ENCODE peak calls at places on chromosomes 13 and 19, in five cellular contexts. C is CD8-positive, alpha-beta T cell; L is bronchial epithelial cell; X is endothelial cell; G is tibial artery. P is an unnamed sample.

GRCh38 chr19:46524272-46524671 is 28.6 kb upstream of the PNMA8B start:
- DNase-seq in L (no peak), C (no peak), X (no peak), G (no peak), P (no peak)

GRCh38 chr19:57664269-57665127 is 4.2 kb upstream of the ZSCAN4 start:
- DNase-seq in L (no peak), X (peak), C (no peak), G (no peak), P (peak)

GRCh38 chr19:38049105-38049649 is 142.2 kb downstream of the SIPA1L3 start:
- DNase-seq in C (no peak), X (no peak), G (no peak), L (no peak), P (no peak)

GRCh38 chr19:7211191-7211988 is 82.8 kb downstream of the INSR start:
- DNase-seq in X (no peak), G (no peak), C (no peak), L (no peak), P (no peak)

GRCh38 chr13:40402931-40403412 is 263.5 kb downstream of the FOXO1 start:
- DNase-seq in X (no peak), L (peak), G (no peak), C (no peak), P (no peak)

GRCh38 chr13:112506046-112506445 is 81.9 kb downstream of the TUBGCP3 start:
- DNase-seq in L (peak), X (no peak), G (no peak), C (no peak), P (no peak)

GRCh38 chr19:28829762-28830161 is 383.2 kb downstream of the UQCRFS1 start:
- DNase-seq in L (no peak), X (no peak), G (no peak), C (no peak), P (no peak)

GRCh38 chr13:23995283-23996073 is 98.2 kb upstream of the C1QTNF9B start:
- DNase-seq in C (no peak), L (no peak), X (no peak), G (no peak), P (no peak)

GRCh38 chr19:48511800-48512503 is at the start of gene LMTK3:
- DNase-seq in C (peak), G (no peak), L (no peak), X (no peak), P (peak)

GRCh38 chr19:24065865-24066604 is 21.0 kb upstream of the ZNF254 start:
- DNase-seq in X (no peak), C (no peak), G (no peak), L (no peak), P (no peak)

GRCh38 chr13:77150651-77151050 is 123.7 kb upstream of the FBXL3 start:
- DNase-seq in L (no peak), X (no peak), C (no peak), G (no peak), P (no peak)

GRCh38 chr19:35404879-35405622 is 34.2 kb downstream of the GPR42 start:
- DNase-seq in X (no peak), C (no peak), G (no peak), L (peak), P (no peak)

GRCh38 chr13:44978328-44978727 is 10.9 kb downstream of the NUFIP1 start:
- DNase-seq in C (no peak), X (no peak), G (no peak), L (no peak), P (no peak)
- TF ChIP-seq CTCF in C (no peak), X (peak), G (no peak), L (no peak), P (no peak)

GRCh38 chr19:44582581-44583265 is 30.6 kb upstream of the IGSF23 start:
- DNase-seq in G (no peak), C (no peak), X (peak), L (peak), P (peak)
- TF ChIP-seq CTCF in G (no peak), C (no peak), X (peak), L (peak), P (peak)

DNA sequence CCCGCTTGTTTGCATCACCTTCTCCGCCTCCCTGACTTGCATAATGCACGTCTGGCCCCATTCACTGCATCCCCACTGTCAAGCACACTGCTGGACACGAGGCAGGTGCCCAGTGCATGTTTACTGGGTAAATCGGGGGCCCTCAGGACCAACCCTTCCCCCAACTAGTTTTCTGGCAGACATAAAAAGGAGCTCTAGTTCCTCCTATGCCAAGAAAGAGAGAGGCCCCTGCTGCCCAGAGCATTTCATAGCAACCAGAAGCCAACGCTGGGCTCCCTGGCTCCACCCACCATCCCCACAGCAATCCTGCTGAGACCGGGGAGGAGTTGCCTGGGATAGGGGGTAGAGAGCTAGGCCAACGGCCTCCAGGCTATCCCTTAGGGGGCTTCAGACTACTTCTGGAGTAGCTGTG is 23.2 kb downstream of the ANKRD27 start:
- DNase-seq in G (no peak), X (no peak), L (no peak), C (no peak), P (peak)
- TF ChIP-seq CTCF in G (no peak), X (no peak), L (no peak), C (no peak), P (peak)

DNA sequence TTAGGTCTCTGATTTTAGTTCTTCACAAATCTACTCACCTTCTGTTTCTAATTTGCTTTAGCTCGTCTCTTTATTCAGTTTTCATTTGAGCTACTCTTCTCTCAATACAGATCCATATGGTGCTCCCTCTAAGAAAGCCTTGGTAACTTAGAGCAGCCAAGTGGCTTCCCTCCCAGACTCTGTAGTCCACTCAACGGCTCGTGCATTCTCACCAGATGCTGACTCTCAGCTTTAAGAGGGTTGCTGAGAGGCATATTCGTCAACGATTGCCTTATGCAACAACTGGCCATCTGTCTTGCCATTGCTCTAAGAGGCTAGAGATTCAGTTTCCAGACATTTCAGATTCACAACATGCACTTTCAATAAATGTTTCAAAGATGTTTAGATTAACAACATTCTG is 785.8 kb upstream of the SLC10A2 start:
- DNase-seq in C (no peak), G (no peak), X (no peak), L (no peak), P (no peak)
- TF ChIP-seq CTCF in C (no peak), G (no peak), X (no peak), L (no peak), P (no peak)

GRCh38 chr13:106098778-106099177 is 436.7 kb downstream of the EFNB2 start:
- DNase-seq in X (no peak), G (no peak), L (no peak), C (no peak), P (no peak)

GRCh38 chr13:106096661-106097092 is 438.8 kb downstream of the EFNB2 start:
- DNase-seq in L (peak), X (no peak), G (no peak), C (no peak), P (no peak)

GRCh38 chr13:106099765-106100164 is 435.7 kb downstream of the EFNB2 start:
- DNase-seq in L (no peak), X (no peak), G (no peak), C (no peak), P (no peak)

GRCh38 chr13:106095919-106096318 is 439.5 kb downstream of the EFNB2 start:
- DNase-seq in X (no peak), L (no peak), C (no peak), G (no peak), P (no peak)

GRCh38 chr13:106095406-106095805 is 440.1 kb downstream of the EFNB2 start:
- DNase-seq in G (no peak), X (no peak), C (no peak), L (no peak), P (no peak)
- TF ChIP-seq CTCF in G (no peak), X (no peak), C (no peak), L (no peak), P (no peak)

DNA sequence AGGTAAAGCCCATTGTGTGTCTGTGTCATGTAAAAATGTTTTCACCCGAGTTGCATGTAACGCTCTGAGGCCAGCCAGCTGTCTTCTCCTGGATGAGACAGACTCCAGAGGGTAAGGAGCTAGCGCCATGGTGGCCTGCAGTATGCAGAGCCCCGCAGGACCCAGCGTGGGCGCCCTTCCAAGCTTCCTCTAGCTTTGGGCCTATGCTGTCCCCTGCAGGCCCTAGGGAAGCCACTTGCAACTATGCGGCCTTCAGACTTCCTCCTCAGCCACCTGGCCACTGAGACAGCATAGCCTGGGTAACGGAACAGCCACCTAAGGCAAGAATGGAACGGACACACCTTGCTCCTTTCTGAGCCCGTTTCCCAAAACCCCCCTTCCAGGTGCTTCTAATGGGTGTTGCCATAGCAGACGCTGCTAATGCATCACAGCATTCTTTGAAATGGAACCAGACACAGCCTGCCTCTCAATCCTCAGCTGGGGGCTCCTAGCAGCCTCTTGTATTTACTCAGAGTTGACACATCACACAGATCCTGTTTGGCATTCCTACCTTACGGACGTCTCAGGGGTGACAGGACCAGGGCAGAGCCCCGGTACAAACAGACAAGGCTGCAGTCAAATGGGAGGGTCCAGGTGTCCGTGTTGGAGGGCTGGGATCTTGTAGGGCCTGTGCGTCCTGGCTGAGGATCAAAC is 6.2 kb downstream of the FAM32A start:
- DNase-seq in C (no peak), G (no peak), X (no peak), L (no peak), P (no peak)
- TF ChIP-seq CTCF in C (no peak), G (no peak), X (no peak), L (no peak), P (no peak)

GRCh38 chr13:79972066-79972569 is 368.8 kb downstream of the SPRY2 start:
- DNase-seq in L (no peak), G (no peak), X (no peak), C (no peak), P (no peak)

GRCh38 chr13:79973533-79973963 is 367.4 kb downstream of the SPRY2 start:
- DNase-seq in C (no peak), L (no peak), X (no peak), G (no peak), P (peak)
- TF ChIP-seq CTCF in C (no peak), L (peak), X (peak), G (peak), P (peak)

DNA sequence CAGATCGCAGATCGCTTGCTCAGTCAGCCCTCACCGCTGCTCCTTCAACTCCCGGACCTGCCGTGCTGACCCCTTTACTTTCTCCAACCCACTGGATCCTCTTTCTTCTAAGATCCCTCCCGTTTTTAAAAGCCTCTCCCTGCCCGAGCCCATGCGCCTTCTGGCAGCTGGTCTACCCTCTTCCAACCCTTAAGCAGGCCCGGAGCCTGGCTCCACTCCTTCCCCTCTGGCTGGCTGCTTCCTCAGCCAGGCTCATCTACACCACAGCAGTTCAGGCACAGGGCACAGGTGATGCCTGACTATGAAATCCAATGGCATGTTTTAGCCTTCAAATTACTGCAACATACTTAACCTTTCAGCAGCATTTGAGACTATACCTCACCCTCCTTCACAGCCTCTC is 63.8 kb upstream of the PABPC3 start:
- DNase-seq in G (no peak), L (no peak), X (no peak), C (no peak), P (no peak)
- TF ChIP-seq CTCF in G (no peak), L (no peak), X (no peak), C (no peak), P (no peak)

GRCh38 chr19:4518345-4519171 is at the start of gene PLIN4:
- DNase-seq in L (peak), G (no peak), X (no peak), C (no peak), P (no peak)
- TF ChIP-seq CTCF in L (no peak), G (no peak), X (no peak), C (no peak), P (no peak)